ENCODE peak calls at places on chromosomes 13 and 19, in eight cellular contexts. E, G, W, J, I, Y, F and T are unnamed samples. For H3K4me1, the result is how much of the 10 kb centered on the place peaks cover.

GRCh38 chr13:105502193-105502592 is 1033.3 kb downstream of the EFNB2 start:
- DNase-seq in W (no peak), E (no peak), G (peak), J (no peak), I (no peak), Y (no peak), F (no peak), T (peak)

GRCh38 chr13:114200673-114201005 is 21.6 kb downstream of the CFAP97D2 start:
- DNase-seq in G (peak), E (no peak), W (no peak), F (no peak), J (no peak), I (no peak), Y (no peak), T (no peak)

GRCh38 chr19:56841194-56841546 is 644 bp upstream of the PEG3 start:
- DNase-seq in G (no peak), I (peak), E (no peak), Y (no peak), W (no peak), J (no peak), F (no peak), T (no peak)

GRCh38 chr13:101303512-101303911 is 112.8 kb downstream of the NALCN start:
- DNase-seq in F (no peak), W (no peak), I (no peak), E (no peak), G (no peak), J (no peak), Y (no peak), T (no peak)

GRCh38 chr13:31998131-31998530 is 33.4 kb upstream of the FRY start:
- DNase-seq in G (peak), E (no peak), J (no peak), W (no peak), Y (no peak), F (no peak), I (no peak), T (no peak)

GRCh38 chr13:61144834-61145593 is 270.6 kb downstream of the PCDH20 start:
- DNase-seq in Y (no peak), G (no peak), F (no peak), W (no peak), E (no peak), I (no peak), J (no peak), T (no peak)

GRCh38 chr19:57171551-57172081 is 4.3 kb upstream of the DUXA start:
- DNase-seq in I (peak), J (peak), G (peak), E (no peak), Y (no peak), F (peak), W (no peak), T (peak)

GRCh38 chr13:75222031-75222430 is 259.9 kb downstream of the TBC1D4 start:
- DNase-seq in W (no peak), F (no peak), I (no peak), E (no peak), J (peak), Y (no peak), G (no peak), T (no peak)

GRCh38 chr13:24053505-24054251 is 106.8 kb upstream of the SPATA13 start:
- DNase-seq in J (peak), W (peak), Y (peak), F (peak), I (peak), G (peak), E (peak), T (peak)

GRCh38 chr13:50766043-50766442 is 77.4 kb downstream of the DLEU7 start:
- DNase-seq in Y (no peak), E (no peak), W (no peak), F (no peak), J (no peak), I (no peak), G (no peak), T (no peak)

GRCh38 chr13:25928941-25929505 is 122.8 kb downstream of the SHISA2 start:
- DNase-seq in F (no peak), G (no peak), I (no peak), J (no peak), E (no peak), W (no peak), Y (no peak), T (no peak)

GRCh38 chr13:110788778-110789177 is 75.3 kb downstream of the ING1 start:
- DNase-seq in Y (no peak), G (no peak), E (no peak), W (no peak), J (no peak), F (no peak), I (no peak), T (no peak)

GRCh38 chr13:38947049-38947448 is 43.6 kb downstream of the STOML3 start:
- DNase-seq in G (no peak), F (no peak), I (no peak), Y (no peak), W (no peak), E (no peak), J (peak), T (no peak)

GRCh38 chr19:48330012-48330681 is 4.8 kb downstream of the EMP3 start:
- DNase-seq in W (peak), E (peak), I (no peak), F (no peak), J (peak), Y (no peak), G (peak), T (peak)

GRCh38 chr19:16394681-16395375 is 70.2 kb downstream of the KLF2 start:
- DNase-seq in J (no peak), W (no peak), E (no peak), F (no peak), I (no peak), Y (no peak), G (no peak), T (no peak)

DNA sequence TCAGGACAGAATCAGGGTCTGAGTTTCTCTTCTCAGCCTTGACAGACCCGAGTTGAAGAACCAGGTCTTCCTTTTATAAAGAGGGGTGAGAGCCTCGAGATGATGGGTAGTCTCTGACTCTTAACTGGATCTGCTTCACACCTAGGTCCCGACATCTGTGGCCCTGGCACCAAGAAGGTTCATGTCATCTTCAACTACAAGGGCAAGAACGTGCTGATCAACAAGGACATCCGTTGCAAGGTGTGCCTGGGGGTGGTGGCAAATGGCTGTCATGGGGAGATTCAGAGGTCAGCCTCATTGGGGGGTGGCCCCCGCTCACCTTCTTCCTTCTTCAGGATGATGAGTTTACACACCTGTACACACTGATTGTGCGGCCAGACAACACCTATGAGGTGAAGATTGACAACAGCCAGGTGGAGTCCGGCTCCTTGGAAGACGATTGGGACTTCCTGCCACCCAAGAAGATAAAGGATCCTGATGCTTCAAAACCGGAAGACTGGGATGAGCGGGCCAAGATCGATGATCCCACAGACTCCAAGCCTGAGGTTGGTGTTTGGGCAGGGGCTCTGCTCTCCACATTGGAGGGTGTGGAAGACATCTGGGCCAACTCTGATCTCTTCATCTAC is 1.6 kb downstream of the CALR start:
- DNase-seq in Y (no peak), F (no peak), G (no peak), E (no peak), J (no peak), W (no peak), I (no peak), T (no peak)
- H3K4me1 ChIP-seq in Y (under half), F (under half), G (under half), E (under half), J (under half), W (under half), I (under half), T (under half)

GRCh38 chr13:96229356-96229755 is 139.4 kb downstream of the HS6ST3 start:
- DNase-seq in F (peak), J (peak), I (peak), G (peak), Y (peak), W (peak), E (peak), T (peak)
- TF ChIP-seq CTCF in F (peak), J (peak), I (peak), G (peak), Y (no peak), W (peak), E (peak), T (peak)

GRCh38 chr13:99981115-99982020 is at the start of gene ZIC2:
- DNase-seq in G (peak), Y (peak), W (no peak), E (peak), I (peak), F (peak), J (peak), T (peak)

GRCh38 chr13:99984134-99984462 is 2.5 kb downstream of the ZIC2 start:
- DNase-seq in E (no peak), F (no peak), J (no peak), W (no peak), G (no peak), I (peak), Y (no peak), T (peak)

GRCh38 chr13:99982021-99982740 is 597 bp downstream of the ZIC2 start:
- DNase-seq in G (peak), Y (no peak), I (peak), F (no peak), J (peak), E (no peak), W (no peak), T (peak)

GRCh38 chr13:99983401-99984133 is 2.0 kb downstream of the ZIC2 start:
- DNase-seq in E (no peak), J (no peak), W (no peak), I (peak), G (peak), Y (no peak), F (no peak), T (peak)

DNA sequence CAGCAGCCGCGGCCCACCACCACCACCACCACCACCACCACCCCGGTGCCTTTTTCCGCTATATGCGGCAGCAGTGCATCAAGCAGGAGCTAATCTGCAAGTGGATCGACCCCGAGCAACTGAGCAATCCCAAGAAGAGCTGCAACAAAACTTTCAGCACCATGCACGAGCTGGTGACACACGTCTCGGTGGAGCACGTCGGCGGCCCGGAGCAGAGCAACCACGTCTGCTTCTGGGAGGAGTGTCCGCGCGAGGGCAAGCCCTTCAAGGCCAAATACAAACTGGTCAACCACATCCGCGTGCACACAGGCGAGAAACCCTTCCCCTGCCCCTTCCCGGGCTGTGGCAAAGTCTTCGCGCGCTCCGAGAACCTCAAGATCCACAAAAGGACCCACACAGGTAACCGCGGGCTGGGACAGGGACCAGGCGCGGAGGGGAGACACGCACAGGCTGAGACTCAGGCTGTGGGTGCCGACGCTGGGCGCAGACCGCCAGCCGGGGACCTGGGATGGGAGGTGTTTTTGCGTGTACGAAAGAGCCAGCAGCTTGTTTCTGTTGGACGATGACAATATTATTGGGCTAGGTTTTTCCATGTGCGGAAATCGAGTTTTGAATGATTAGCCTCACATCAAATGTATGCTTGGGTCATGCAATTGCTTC is 1.3 kb downstream of the ZIC2 start:
- DNase-seq in W (no peak), G (peak), I (peak), E (no peak), F (no peak), Y (no peak), J (no peak), T (peak)
- TF ChIP-seq EZH2 in W (peak), G (no peak), I (no peak), E (no peak), F (no peak), Y (no peak), J (peak), T (no peak)

GRCh38 chr19:6059396-6059947 is 50.8 kb downstream of the RFX2 start:
- DNase-seq in G (no peak), F (no peak), J (no peak), W (no peak), Y (no peak), I (no peak), E (no peak), T (no peak)
- H3K4me1 ChIP-seq in G (under half), F (under half), J (half or more), W (half or more), Y (half or more), I (under half), E (under half), T (under half)

GRCh38 chr13:43574601-43575000 is 212.2 kb downstream of the ENOX1 start:
- DNase-seq in F (no peak), Y (no peak), W (no peak), J (no peak), E (no peak), G (no peak), I (no peak), T (no peak)
- TF ChIP-seq CTCF in F (no peak), Y (no peak), W (no peak), J (no peak), E (no peak), G (no peak), I (no peak), T (no peak)

GRCh38 chr19:4591296-4591695 is 31.8 kb upstream of the SEMA6B start:
- DNase-seq in W (no peak), G (no peak), Y (no peak), J (no peak), F (no peak), E (no peak), I (no peak), T (no peak)

GRCh38 chr19:4592445-4592844 is 33.0 kb upstream of the SEMA6B start:
- DNase-seq in W (no peak), I (no peak), Y (no peak), G (no peak), E (no peak), F (no peak), J (no peak), T (no peak)

GRCh38 chr19:4587527-4587926 is 28.0 kb upstream of the SEMA6B start:
- DNase-seq in Y (no peak), W (no peak), I (no peak), E (no peak), F (no peak), J (no peak), G (no peak), T (no peak)

GRCh38 chr19:4589579-4590410 is 30.3 kb upstream of the SEMA6B start:
- DNase-seq in E (peak), W (peak), F (peak), G (peak), J (no peak), Y (no peak), I (no peak), T (peak)

GRCh38 chr19:4590559-4590958 is 31.1 kb upstream of the SEMA6B start:
- DNase-seq in G (no peak), J (no peak), I (no peak), F (no peak), Y (no peak), W (no peak), E (no peak), T (no peak)
- TF ChIP-seq EZH2 in G (no peak), J (no peak), I (no peak), F (no peak), Y (no peak), W (no peak), E (no peak), T (no peak)

GRCh38 chr19:2607712-2608601 is 94.5 kb downstream of the GNG7 start:
- DNase-seq in I (no peak), W (no peak), J (no peak), Y (no peak), G (no peak), E (peak), F (no peak), T (no peak)
- H3K4me1 ChIP-seq in I (under half), W (under half), J (under half), Y (under half), G (under half), E (under half), F (under half), T (under half)